ENCODE peak calls at places on chromosome 2, in ten cellular contexts. F is upper lobe of left lung, A is breast epithelium, R is suprapubic skin, U is GM12878, Q is transverse colon, D is stomach, K is sigmoid colon, T is spleen, X is endothelial cell of umbilical vein. V is an unnamed sample.

GRCh38 chr2:173076557-173077345 is 1.1 kb downstream of the MAP3K20 start:
- DNase-seq in T (peak; percentile 87), U (peak; percentile 20), R (no peak), F (peak; percentile 58), A (peak; percentile 48), X (peak; percentile 79), D (peak; percentile 44), K (peak; percentile 74), Q (peak; percentile 28), V (peak; percentile 38)

GRCh38 chr2:219461061-219461514 is 26.4 kb downstream of the SPEG start:
- DNase-seq in K (peak; percentile 89), T (no peak), R (no peak), D (no peak), Q (no peak), F (no peak), X (no peak), A (no peak), U (no peak), V (no peak)

GRCh38 chr2:18455256-18455862 is 105.1 kb downstream of the RDH14 start:
- DNase-seq in K (no peak), F (no peak), T (no peak), D (no peak), U (no peak), R (no peak), Q (no peak), A (no peak), X (no peak), V (no peak)

GRCh38 chr2:172420096-172420671 is 7.2 kb upstream of the ITGA6 start:
- DNase-seq in X (no peak), R (no peak), U (no peak), D (no peak), K (no peak), Q (no peak), A (no peak), F (no peak), T (no peak), V (no peak)

GRCh38 chr2:239942871-239943311 is 82.3 kb downstream of the NDUFA10 start:
- DNase-seq in T (peak; percentile 59), F (no peak), K (peak; percentile 38), R (peak; percentile 40), D (no peak), U (no peak), A (no peak), X (no peak), Q (no peak), V (no peak)

GRCh38 chr2:224379210-224379609 is 22.7 kb downstream of the FAM124B start:
- DNase-seq in T (no peak), D (no peak), Q (no peak), F (no peak), K (no peak), X (no peak), U (no peak), A (no peak), R (no peak), V (no peak)

GRCh38 chr2:127581516-127582490 is 46.3 kb downstream of the MYO7B start:
- DNase-seq in Q (no peak), F (peak; percentile 15), T (peak; percentile 64), D (peak; percentile 14), A (no peak), R (peak; percentile 61), K (no peak), U (no peak), X (no peak), V (no peak)

GRCh38 chr2:207046642-207047213 is 107.4 kb downstream of the CPO start:
- DNase-seq in Q (no peak), A (no peak), D (no peak), K (no peak), T (no peak), R (no peak), U (no peak), X (peak; percentile 54), F (no peak), V (no peak)

GRCh38 chr2:232502901-232503791 is 15.5 kb upstream of the ECEL1 start:
- DNase-seq in U (no peak), D (peak; percentile 45), X (no peak), K (no peak), A (peak; percentile 18), Q (peak; percentile 14), R (no peak), F (no peak), T (no peak), V (no peak)

GRCh38 chr2:109129921-109130725 is 1.1 kb downstream of the SH3RF3 start:
- DNase-seq in R (peak; percentile 78), Q (peak; percentile 11), T (peak; percentile 79), F (no peak), A (no peak), X (peak; percentile 47), U (no peak), D (no peak), K (peak; percentile 78), V (no peak)
- TF ChIP-seq POLR2AphosphoS5 in R (no peak), Q (no peak), T (no peak), F (peak; percentile 31), A (no peak), X (peak; percentile 18), U (no peak), D (no peak), K (no peak), V (no peak)

DNA sequence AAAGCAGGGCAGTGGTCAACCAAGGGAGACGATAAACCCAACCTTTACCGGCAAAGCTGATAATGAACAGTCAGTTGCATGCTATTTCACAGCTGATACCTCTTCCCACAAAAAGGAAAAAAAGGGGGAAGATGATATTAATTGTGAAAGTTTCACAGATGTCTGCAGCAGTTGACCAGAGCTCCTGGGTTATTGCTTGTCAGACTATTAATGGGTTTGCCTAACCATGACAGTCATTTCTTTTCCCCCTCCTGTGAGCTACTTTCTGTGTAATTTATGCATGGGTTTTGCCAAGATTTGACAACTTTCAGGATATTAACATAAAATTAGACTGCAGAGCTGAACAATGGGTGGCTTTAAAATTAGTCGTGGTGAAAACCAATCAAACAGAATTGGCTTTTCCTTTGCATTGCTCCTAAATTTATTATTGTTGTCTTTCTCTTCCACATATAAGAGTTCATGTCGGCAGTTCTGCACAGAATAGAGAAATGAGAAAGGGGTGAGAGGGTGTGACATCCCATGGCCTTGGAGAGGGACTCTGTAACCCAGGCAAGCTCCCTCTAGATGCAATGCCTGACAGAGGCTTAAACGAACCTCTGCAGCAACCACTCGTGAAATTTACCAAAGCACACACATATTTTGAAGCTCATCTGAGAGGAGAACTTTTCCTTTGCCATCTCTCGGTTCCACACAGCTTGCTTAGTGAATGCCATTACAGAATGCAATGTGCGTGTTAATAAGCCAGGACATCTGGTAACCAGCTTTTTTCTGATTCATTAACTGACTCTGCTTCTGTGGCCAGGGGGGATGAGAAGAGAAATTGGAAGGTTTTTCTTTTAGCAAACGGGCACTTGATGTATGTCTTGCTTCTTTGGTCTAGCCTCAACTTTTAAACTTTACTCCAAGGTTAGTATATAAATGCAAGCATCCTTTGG is 82.2 kb upstream of the ITGA4 start:
- DNase-seq in K (no peak), U (peak; percentile 42), Q (no peak), X (no peak), D (no peak), T (no peak), F (no peak), R (no peak), A (no peak), V (no peak)
- TF ChIP-seq CTCF in K (no peak), U (no peak), Q (no peak), X (no peak), D (no peak), T (no peak), F (no peak), R (no peak), A (no peak), V (no peak)

GRCh38 chr2:157442136-157442535 is 1.8 kb downstream of the CYTIP start:
- DNase-seq in K (no peak), D (no peak), U (no peak), Q (no peak), A (no peak), F (no peak), T (no peak), X (no peak), R (no peak), V (no peak)

GRCh38 chr2:157441072-157441454 is 2.8 kb downstream of the CYTIP start:
- DNase-seq in Q (peak; percentile 32), T (no peak), F (peak; percentile 41), R (no peak), A (no peak), U (no peak), D (no peak), X (peak; percentile 33), K (no peak), V (no peak)

GRCh38 chr2:157439792-157440186 is 4.1 kb downstream of the CYTIP start:
- DNase-seq in D (no peak), T (no peak), F (no peak), R (no peak), A (no peak), U (no peak), X (no peak), Q (peak; percentile 35), K (no peak), V (no peak)

GRCh38 chr2:157440404-157441071 is 3.4 kb downstream of the CYTIP start:
- DNase-seq in F (no peak), U (no peak), A (no peak), D (peak; percentile 50), R (no peak), K (no peak), T (peak; percentile 75), Q (peak; percentile 37), X (no peak), V (no peak)

DNA sequence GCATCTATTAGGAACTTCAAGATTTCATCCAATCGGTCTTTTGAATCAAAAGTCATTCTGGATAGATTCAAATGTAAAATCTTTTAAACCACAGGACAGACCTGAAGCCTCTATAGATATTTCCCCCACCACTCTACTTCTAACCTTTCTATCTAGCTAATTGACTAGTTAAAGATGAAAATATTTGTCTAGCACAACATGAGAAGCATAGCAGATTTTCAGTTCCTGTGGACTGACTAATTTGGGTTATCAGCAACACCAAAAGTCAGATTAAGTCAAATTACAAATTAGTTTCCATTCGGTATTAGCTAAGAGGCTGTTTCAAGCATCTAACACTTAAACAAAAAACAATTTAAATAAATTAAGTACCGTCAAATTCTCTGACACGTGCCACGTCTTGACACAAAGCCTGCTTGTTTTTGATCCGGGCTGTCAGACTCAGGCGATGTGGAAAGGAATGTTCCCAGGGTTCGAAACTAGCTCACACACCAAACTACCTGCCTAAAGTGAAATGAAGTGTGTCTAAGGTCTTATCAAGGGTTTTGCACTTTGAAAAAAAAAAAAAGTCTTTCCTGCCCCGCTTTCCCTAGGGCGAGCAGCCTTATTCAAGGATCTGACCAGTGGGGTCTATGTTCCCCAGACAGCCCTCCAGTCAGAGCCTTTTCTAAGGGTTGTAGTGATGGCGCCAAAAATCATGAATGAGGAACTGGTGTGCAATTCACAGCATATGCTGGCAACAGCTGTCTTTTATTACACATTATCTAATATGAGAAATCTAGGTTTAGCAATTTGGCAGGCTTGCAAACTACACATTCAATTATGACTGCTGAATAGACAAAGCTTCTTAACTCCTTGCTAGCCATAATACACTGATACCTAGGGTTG is 4.7 kb downstream of the CYTIP start:
- DNase-seq in K (no peak), R (no peak), F (no peak), T (no peak), Q (no peak), U (no peak), D (no peak), X (no peak), A (no peak), V (no peak)
- TF ChIP-seq POLR2A in K (no peak), R (no peak), F (no peak), T (no peak), Q (no peak), U (no peak), D (no peak), X (no peak), A (no peak), V (no peak)

DNA sequence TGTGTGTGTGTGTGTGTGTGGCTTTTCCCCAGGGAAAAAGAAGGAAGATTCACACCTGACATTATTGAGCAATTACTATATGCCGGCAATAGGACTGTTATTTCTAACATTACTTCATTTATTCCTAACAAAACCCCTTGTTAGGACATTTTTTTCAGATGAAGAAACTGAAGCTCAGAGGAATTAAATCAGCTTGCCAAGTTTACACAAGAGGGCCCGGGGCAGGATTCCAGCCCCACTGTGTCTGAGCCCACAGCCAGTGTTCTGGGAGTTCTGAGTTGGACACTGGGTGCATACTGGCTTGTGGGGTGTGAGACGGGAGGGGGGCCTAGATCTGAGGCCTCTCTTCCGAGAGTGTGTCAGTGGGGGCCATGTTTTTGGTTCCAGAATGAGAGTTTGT is 9.9 kb downstream of the TOGARAM2 start:
- DNase-seq in T (no peak), D (peak; percentile 36), A (peak; percentile 73), U (no peak), F (no peak), Q (peak; percentile 51), K (peak; percentile 90), R (peak; percentile 82), X (no peak), V (no peak)
- TF ChIP-seq POLR2AphosphoS5 in T (no peak), D (no peak), A (no peak), U (no peak), F (no peak), Q (peak; percentile 14), K (no peak), R (no peak), X (no peak), V (no peak)